ENCODE peak calls at places on chromosomes 4 and X, in seven cellular contexts. One of them, this sample, is unnamed. For H3K4me1, the result is how much of the 10 kb centered on the place peaks cover.

GRCh38 chr4:184448828-184449227 is 25.5 kb downstream of the IRF2 start:
- DNase-seq in breast epithelium: no peak
- DNase-seq in tibial nerve: no peak
- DNase-seq in right cardiac atrium: peak
- DNase-seq in psoas muscle: peak
- DNase-seq in astrocyte: peak
- DNase-seq in A549: no peak
- DNase-seq in this sample: peak

GRCh38 chr4:73259552-73260140 is 1.0 kb upstream of the ANKRD17 start:
- DNase-seq in breast epithelium: no peak
- DNase-seq in tibial nerve: no peak
- DNase-seq in right cardiac atrium: no peak
- DNase-seq in psoas muscle: no peak
- DNase-seq in astrocyte: peak
- DNase-seq in A549: no peak
- DNase-seq in this sample: no peak

GRCh38 chr4:170875868-170876267 is 786.1 kb upstream of the AADAT start:
- DNase-seq in breast epithelium: no peak
- DNase-seq in tibial nerve: no peak
- DNase-seq in right cardiac atrium: no peak
- DNase-seq in psoas muscle: no peak
- DNase-seq in astrocyte: no peak
- DNase-seq in A549: peak
- DNase-seq in this sample: no peak

GRCh38 chr4:121656269-121656641 is 40.5 kb downstream of the ANXA5 start:
- DNase-seq in breast epithelium: no peak
- DNase-seq in tibial nerve: peak
- DNase-seq in right cardiac atrium: peak
- DNase-seq in psoas muscle: peak
- DNase-seq in astrocyte: peak
- DNase-seq in A549: peak
- DNase-seq in this sample: peak

GRCh38 chr4:139416073-139416673 is 37.7 kb upstream of the RAB33B start:
- DNase-seq in breast epithelium: no peak
- DNase-seq in tibial nerve: no peak
- DNase-seq in right cardiac atrium: no peak
- DNase-seq in psoas muscle: no peak
- DNase-seq in astrocyte: peak
- DNase-seq in A549: peak
- DNase-seq in this sample: no peak

GRCh38 chrX:7027071-7027470 is 120.4 kb upstream of the STS start:
- DNase-seq in breast epithelium: no peak
- DNase-seq in tibial nerve: no peak
- DNase-seq in right cardiac atrium: no peak
- DNase-seq in psoas muscle: no peak
- DNase-seq in astrocyte: no peak
- DNase-seq in A549: no peak
- DNase-seq in this sample: no peak

GRCh38 chrX:72247206-72247944 is 8.5 kb upstream of the ERCC6L start:
- DNase-seq in breast epithelium: no peak
- DNase-seq in tibial nerve: no peak
- DNase-seq in right cardiac atrium: peak
- DNase-seq in psoas muscle: no peak
- DNase-seq in astrocyte: no peak
- DNase-seq in A549: no peak
- DNase-seq in this sample: no peak

GRCh38 chrX:150897371-150898319 is 823 bp downstream of the CD99L2 start:
- DNase-seq in breast epithelium: no peak
- DNase-seq in tibial nerve: no peak
- DNase-seq in right cardiac atrium: no peak
- DNase-seq in psoas muscle: peak
- DNase-seq in astrocyte: peak
- DNase-seq in A549: peak
- DNase-seq in this sample: no peak

GRCh38 chrX:20066968-20067708 is 49.6 kb downstream of the MAP7D2 start:
- DNase-seq in breast epithelium: no peak
- DNase-seq in tibial nerve: no peak
- DNase-seq in right cardiac atrium: no peak
- DNase-seq in psoas muscle: no peak
- DNase-seq in astrocyte: peak
- DNase-seq in A549: peak
- DNase-seq in this sample: peak

GRCh38 chr4:162959056-162959455 is 207.6 kb downstream of the NAF1 start:
- DNase-seq in breast epithelium: no peak
- DNase-seq in tibial nerve: no peak
- DNase-seq in right cardiac atrium: no peak
- DNase-seq in psoas muscle: no peak
- DNase-seq in astrocyte: no peak
- DNase-seq in A549: peak
- DNase-seq in this sample: no peak

GRCh38 chrX:154074199-154074598 is 23.3 kb downstream of the MECP2 start:
- DNase-seq in breast epithelium: no peak
- DNase-seq in tibial nerve: no peak
- DNase-seq in right cardiac atrium: no peak
- DNase-seq in psoas muscle: no peak
- DNase-seq in astrocyte: peak
- DNase-seq in A549: peak
- DNase-seq in this sample: no peak

GRCh38 chr4:151721466-151721865 is 39.3 kb downstream of the GATB start:
- DNase-seq in breast epithelium: no peak
- DNase-seq in tibial nerve: no peak
- DNase-seq in right cardiac atrium: no peak
- DNase-seq in psoas muscle: no peak
- DNase-seq in astrocyte: no peak
- DNase-seq in A549: no peak
- DNase-seq in this sample: no peak

GRCh38 chr4:29553842-29554241 is 1166.3 kb upstream of the PCDH7 start:
- DNase-seq in breast epithelium: no peak
- DNase-seq in tibial nerve: no peak
- DNase-seq in right cardiac atrium: no peak
- DNase-seq in psoas muscle: no peak
- DNase-seq in astrocyte: peak
- DNase-seq in A549: no peak
- DNase-seq in this sample: no peak

GRCh38 chr4:153413827-153414226 is 52.3 kb upstream of the TMEM131L start:
- DNase-seq in breast epithelium: no peak
- DNase-seq in tibial nerve: no peak
- DNase-seq in right cardiac atrium: no peak
- DNase-seq in psoas muscle: no peak
- DNase-seq in astrocyte: no peak
- DNase-seq in A549: no peak
- DNase-seq in this sample: no peak

GRCh38 chrX:103423955-103424640 is 47.8 kb downstream of the BEX3 start:
- DNase-seq in breast epithelium: no peak
- DNase-seq in tibial nerve: no peak
- DNase-seq in right cardiac atrium: no peak
- DNase-seq in psoas muscle: no peak
- DNase-seq in astrocyte: no peak
- DNase-seq in A549: no peak
- DNase-seq in this sample: no peak

GRCh38 chrX:50805316-50805715 is 8.7 kb downstream of the SHROOM4 start:
- DNase-seq in breast epithelium: no peak
- DNase-seq in tibial nerve: no peak
- DNase-seq in right cardiac atrium: no peak
- DNase-seq in psoas muscle: no peak
- DNase-seq in astrocyte: no peak
- DNase-seq in A549: no peak
- DNase-seq in this sample: no peak

GRCh38 chr4:2395584-2395983 is 22.9 kb downstream of the ZFYVE28 start:
- DNase-seq in breast epithelium: no peak
- DNase-seq in tibial nerve: no peak
- DNase-seq in right cardiac atrium: no peak
- DNase-seq in psoas muscle: no peak
- DNase-seq in astrocyte: no peak
- DNase-seq in A549: no peak
- DNase-seq in this sample: no peak

GRCh38 chrX:129360175-129360574 is 163.1 kb downstream of the SMARCA1 start:
- DNase-seq in breast epithelium: no peak
- DNase-seq in tibial nerve: no peak
- DNase-seq in right cardiac atrium: no peak
- DNase-seq in psoas muscle: no peak
- DNase-seq in astrocyte: peak
- DNase-seq in A549: peak
- DNase-seq in this sample: peak

GRCh38 chr4:124722069-124722468 is 9.5 kb upstream of the ANKRD50 start:
- DNase-seq in breast epithelium: no peak
- DNase-seq in tibial nerve: no peak
- DNase-seq in right cardiac atrium: no peak
- DNase-seq in psoas muscle: no peak
- DNase-seq in astrocyte: no peak
- DNase-seq in A549: no peak
- DNase-seq in this sample: no peak

GRCh38 chr4:139859876-139860275 is 194.3 kb downstream of the MGST2 start:
- DNase-seq in breast epithelium: no peak
- DNase-seq in tibial nerve: no peak
- DNase-seq in right cardiac atrium: no peak
- DNase-seq in psoas muscle: no peak
- DNase-seq in astrocyte: no peak
- DNase-seq in A549: no peak
- DNase-seq in this sample: no peak

GRCh38 chr4:48604527-48604926 is 114.5 kb downstream of the ZAR1 start:
- DNase-seq in breast epithelium: no peak
- DNase-seq in tibial nerve: no peak
- DNase-seq in right cardiac atrium: no peak
- DNase-seq in psoas muscle: no peak
- DNase-seq in astrocyte: no peak
- DNase-seq in A549: no peak
- DNase-seq in this sample: no peak

GRCh38 chrX:38052096-38052495 is 45.7 kb downstream of the SYTL5 start:
- DNase-seq in breast epithelium: no peak
- DNase-seq in tibial nerve: no peak
- DNase-seq in right cardiac atrium: no peak
- DNase-seq in psoas muscle: no peak
- DNase-seq in astrocyte: peak
- DNase-seq in A549: peak
- DNase-seq in this sample: peak

GRCh38 chrX:42017971-42018370 is 94.6 kb upstream of the CASK start:
- DNase-seq in breast epithelium: no peak
- DNase-seq in tibial nerve: no peak
- DNase-seq in right cardiac atrium: no peak
- DNase-seq in psoas muscle: no peak
- DNase-seq in astrocyte: no peak
- DNase-seq in A549: no peak
- DNase-seq in this sample: no peak

GRCh38 chr4:119823891-119824290 is 195.3 kb upstream of the PDE5A start:
- DNase-seq in breast epithelium: no peak
- DNase-seq in tibial nerve: no peak
- DNase-seq in right cardiac atrium: no peak
- DNase-seq in psoas muscle: no peak
- DNase-seq in astrocyte: no peak
- DNase-seq in A549: no peak
- DNase-seq in this sample: no peak

GRCh38 chrX:97039363-97040029 is 155.8 kb downstream of the RPA4 start:
- DNase-seq in breast epithelium: no peak
- DNase-seq in tibial nerve: no peak
- DNase-seq in right cardiac atrium: peak
- DNase-seq in psoas muscle: peak
- DNase-seq in astrocyte: peak
- DNase-seq in A549: no peak
- DNase-seq in this sample: no peak

GRCh38 chr4:24984602-24985532 is 45.9 kb downstream of the LGI2 start:
- DNase-seq in breast epithelium: no peak
- DNase-seq in tibial nerve: no peak
- DNase-seq in right cardiac atrium: no peak
- DNase-seq in psoas muscle: no peak
- DNase-seq in astrocyte: no peak
- DNase-seq in A549: no peak
- DNase-seq in this sample: no peak

GRCh38 chrX:79182616-79183015 is 38.1 kb downstream of the GPR174 start:
- DNase-seq in breast epithelium: no peak
- DNase-seq in tibial nerve: no peak
- DNase-seq in right cardiac atrium: no peak
- DNase-seq in psoas muscle: no peak
- DNase-seq in astrocyte: no peak
- DNase-seq in A549: no peak
- DNase-seq in this sample: no peak

GRCh38 chr4:167028976-167029375 is 205.3 kb downstream of the SPOCK3 start:
- DNase-seq in breast epithelium: no peak
- DNase-seq in tibial nerve: no peak
- DNase-seq in right cardiac atrium: no peak
- DNase-seq in psoas muscle: no peak
- DNase-seq in astrocyte: no peak
- DNase-seq in A549: no peak
- DNase-seq in this sample: no peak

GRCh38 chr4:8599657-8600056 is 7.1 kb downstream of the CPZ start:
- DNase-seq in breast epithelium: no peak
- DNase-seq in tibial nerve: no peak
- DNase-seq in right cardiac atrium: no peak
- DNase-seq in psoas muscle: no peak
- DNase-seq in astrocyte: peak
- DNase-seq in A549: peak
- DNase-seq in this sample: peak

DNA sequence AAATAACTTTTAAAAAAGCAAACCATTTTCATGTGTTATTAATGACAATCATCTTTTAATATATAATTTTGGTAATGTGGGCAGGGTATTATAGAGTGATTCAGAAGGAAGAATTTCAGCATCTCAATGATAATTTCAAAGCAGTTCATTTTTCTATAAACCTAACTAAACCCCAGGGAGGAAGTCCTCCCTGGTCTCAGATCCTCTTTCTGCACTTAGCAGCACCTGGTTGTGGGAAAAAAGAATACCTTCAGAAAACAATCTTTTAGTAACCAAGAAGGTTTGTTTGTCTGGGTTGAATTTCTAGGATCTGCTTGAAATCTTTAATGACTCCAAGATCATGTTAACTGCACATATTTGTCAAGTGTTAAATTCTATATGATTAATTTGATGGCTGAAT is 29.9 kb downstream of the DKK2 start:
- DNase-seq in breast epithelium: no peak
- DNase-seq in tibial nerve: no peak
- DNase-seq in right cardiac atrium: no peak
- DNase-seq in psoas muscle: no peak
- DNase-seq in astrocyte: no peak
- DNase-seq in A549: no peak
- DNase-seq in this sample: no peak
- H3K27ac ChIP-seq in breast epithelium: no peak
- H3K27ac ChIP-seq in tibial nerve: no peak
- H3K27ac ChIP-seq in right cardiac atrium: no peak
- H3K27ac ChIP-seq in psoas muscle: no peak
- H3K27ac ChIP-seq in astrocyte: no peak
- H3K27ac ChIP-seq in A549: no peak
- H3K27ac ChIP-seq in this sample: no peak

GRCh38 chr4:108035691-108036090 is 46.0 kb downstream of the HADH start:
- DNase-seq in breast epithelium: no peak
- DNase-seq in tibial nerve: no peak
- DNase-seq in right cardiac atrium: no peak
- DNase-seq in psoas muscle: no peak
- DNase-seq in astrocyte: no peak
- DNase-seq in A549: no peak
- DNase-seq in this sample: no peak
- H3K4me1 ChIP-seq in breast epithelium: under half
- H3K4me1 ChIP-seq in tibial nerve: under half
- H3K4me1 ChIP-seq in right cardiac atrium: under half
- H3K4me1 ChIP-seq in psoas muscle: under half
- H3K4me1 ChIP-seq in astrocyte: under half
- H3K4me1 ChIP-seq in A549: under half
- H3K4me1 ChIP-seq in this sample: under half

GRCh38 chr4:113565702-113566012 is 195.9 kb downstream of the CAMK2D start:
- DNase-seq in breast epithelium: no peak
- DNase-seq in tibial nerve: no peak
- DNase-seq in right cardiac atrium: no peak
- DNase-seq in psoas muscle: no peak
- DNase-seq in astrocyte: no peak
- DNase-seq in A549: no peak
- DNase-seq in this sample: no peak
- H3K4me3 ChIP-seq in breast epithelium: no peak
- H3K4me3 ChIP-seq in tibial nerve: no peak
- H3K4me3 ChIP-seq in right cardiac atrium: no peak
- H3K4me3 ChIP-seq in psoas muscle: no peak
- H3K4me3 ChIP-seq in astrocyte: no peak
- H3K4me3 ChIP-seq in A549: no peak
- H3K4me3 ChIP-seq in this sample: no peak

GRCh38 chr4:111954546-111954945 is 190.7 kb upstream of the FAM241A start:
- DNase-seq in breast epithelium: no peak
- DNase-seq in tibial nerve: no peak
- DNase-seq in right cardiac atrium: no peak
- DNase-seq in psoas muscle: no peak
- DNase-seq in astrocyte: no peak
- DNase-seq in A549: no peak
- DNase-seq in this sample: no peak
- H3K27ac ChIP-seq in breast epithelium: no peak
- H3K27ac ChIP-seq in tibial nerve: no peak
- H3K27ac ChIP-seq in right cardiac atrium: no peak
- H3K27ac ChIP-seq in psoas muscle: no peak
- H3K27ac ChIP-seq in astrocyte: no peak
- H3K27ac ChIP-seq in A549: no peak
- H3K27ac ChIP-seq in this sample: no peak

This sample was measured in SJSA1.